ENCODE peak calls at places on chromosome 7, in nine cellular contexts. W is activated T-cell treated with anti-CD3 and anti-CD28 coated beads for 1 hour; C is NCI-H460; R is fibroblast of the conjunctiva; Q is T-helper 2 cell; Z is neural crest cell; G is choroid plexus epithelial cell; T is stimulated activated CD8-positive, alpha-beta memory T cell treated with anti-CD3 and anti-CD28 coated beads, Interleukin-15, amount 100 ng/mL, for 24 hours; D is A673. O is an unnamed sample.

GRCh38 chr7:91228927-91229326 is 35.3 kb upstream of the FZD1 start:
- DNase-seq in D (peak; percentile 58), G (no peak), W (no peak), Q (no peak), R (no peak), T (no peak), Z (no peak), C (no peak), O (no peak)

GRCh38 chr7:8433477-8434289 is at the start of gene NXPH1:
- DNase-seq in Q (no peak), D (peak; percentile 41), G (no peak), Z (peak; percentile 59), R (no peak), W (no peak), C (peak; percentile 38), T (no peak), O (peak; percentile 81)

GRCh38 chr7:150972746-150973145 is 5.4 kb downstream of the KCNH2 start:
- DNase-seq in Q (no peak), G (no peak), D (no peak), T (no peak), Z (no peak), R (no peak), C (no peak), W (no peak), O (no peak)

GRCh38 chr7:46791180-46791579 is 790.7 kb downstream of the TNS3 start:
- DNase-seq in R (no peak), G (no peak), W (no peak), T (no peak), Q (no peak), Z (no peak), D (no peak), C (no peak), O (no peak)

GRCh38 chr7:102201576-102201975 is 85.1 kb upstream of the SH2B2 start:
- DNase-seq in W (no peak), T (no peak), C (no peak), Z (no peak), Q (no peak), R (no peak), G (no peak), D (no peak), O (no peak)

GRCh38 chr7:116978006-116978405 is 24.7 kb downstream of the ST7 start:
- DNase-seq in D (no peak), R (no peak), T (no peak), Q (no peak), G (no peak), W (no peak), Z (no peak), C (no peak), O (no peak)

GRCh38 chr7:144468990-144469732 is 65.7 kb upstream of the NOBOX start:
- DNase-seq in Z (no peak), D (no peak), W (no peak), Q (no peak), C (no peak), R (peak; percentile 6), T (no peak), G (peak; percentile 86), O (no peak)

GRCh38 chr7:105838273-105839141 is 37.9 kb downstream of the ATXN7L1 start:
- DNase-seq in C (no peak), Q (no peak), R (no peak), D (no peak), W (no peak), G (peak; percentile 41), T (no peak), Z (no peak), O (peak; percentile 67)

GRCh38 chr7:155717010-155717744 is 72.7 kb downstream of the RBM33 start:
- DNase-seq in D (no peak), C (no peak), R (no peak), Q (no peak), G (no peak), W (no peak), T (no peak), Z (no peak), O (no peak)

GRCh38 chr7:68461430-68461829 is 1136.8 kb upstream of the AUTS2 start:
- DNase-seq in G (no peak), C (no peak), T (no peak), D (no peak), Z (no peak), Q (no peak), R (no peak), W (no peak), O (no peak)

GRCh38 chr7:85074016-85074415 is 112.8 kb downstream of the SEMA3D start:
- DNase-seq in Z (no peak), C (no peak), G (no peak), T (no peak), D (no peak), W (no peak), R (no peak), Q (no peak), O (no peak)

GRCh38 chr7:2811476-2812118 is 32.5 kb downstream of the GNA12 start:
- DNase-seq in C (no peak), Q (no peak), D (no peak), G (peak; percentile 75), W (no peak), T (no peak), Z (no peak), R (no peak), O (no peak)

GRCh38 chr7:17971392-17971791 is 31.1 kb upstream of the SNX13 start:
- DNase-seq in T (no peak), Q (no peak), G (peak; percentile 57), Z (no peak), W (no peak), C (no peak), D (no peak), R (no peak), O (no peak)

GRCh38 chr7:126589068-126589684 is 663.6 kb downstream of the GRM8 start:
- DNase-seq in G (no peak), R (no peak), T (no peak), W (no peak), Q (no peak), Z (no peak), D (no peak), C (no peak), O (no peak)

GRCh38 chr7:134625571-134625970 is 21.1 kb upstream of the BPGM start:
- DNase-seq in T (no peak), Q (no peak), G (peak; percentile 26), C (no peak), D (no peak), R (no peak), Z (no peak), W (no peak), O (no peak)

GRCh38 chr7:138848056-138848975 is 50.3 kb upstream of the ATP6V0A4 start:
- DNase-seq in G (peak; percentile 61), Q (no peak), W (no peak), C (peak; percentile 19), T (no peak), D (no peak), Z (no peak), R (no peak), O (no peak)

GRCh38 chr7:9680713-9681112 is 1247.3 kb downstream of the NXPH1 start:
- DNase-seq in T (no peak), D (no peak), W (no peak), G (no peak), R (no peak), C (no peak), Z (no peak), Q (no peak), O (no peak)

GRCh38 chr7:101575168-101575567 is 53.9 kb downstream of the MYL10 start:
- DNase-seq in T (no peak), D (no peak), R (no peak), W (no peak), Z (no peak), Q (no peak), G (no peak), C (no peak), O (peak; percentile 8)

GRCh38 chr7:98303906-98304305 is 22.4 kb downstream of the BRI3 start:
- DNase-seq in T (no peak), W (no peak), R (no peak), D (no peak), C (no peak), Q (no peak), G (no peak), Z (no peak), O (no peak)

GRCh38 chr7:3246133-3246532 is 54.9 kb upstream of the SDK1 start:
- DNase-seq in D (no peak), R (no peak), W (no peak), Q (no peak), Z (no peak), G (no peak), C (no peak), T (no peak), O (no peak)

GRCh38 chr7:44530990-44531389 is 10.1 kb downstream of the NPC1L1 start:
- DNase-seq in D (no peak), R (no peak), Q (no peak), T (no peak), W (no peak), C (no peak), G (no peak), Z (no peak), O (no peak)

GRCh38 chr7:24587853-24588252 is 14.6 kb downstream of the PALS2 start:
- DNase-seq in R (no peak), Z (no peak), T (no peak), D (peak; percentile 62), C (no peak), W (peak; percentile 34), Q (no peak), G (peak; percentile 30), O (peak; percentile 64)

GRCh38 chr7:29063872-29064271 is 82.5 kb downstream of the CPVL start:
- DNase-seq in C (no peak), G (no peak), Z (no peak), W (no peak), D (peak; percentile 41), T (no peak), Q (no peak), R (no peak), O (no peak)

O was measured in HAP-1.